ENCODE peak calls at places on chromosomes 13 and 19, in five cellular contexts. One of them, this sample, is unnamed.
A peak's percentile ranks its signal among the peaks of the same experiment; 100 is the strongest.

GRCh38 chr13:42279080-42279479 is 7.1 kb downstream of the AKAP11 start:
- DNase-seq in A549: no peak
- DNase-seq in K562: no peak
- DNase-seq in GM12878: no peak
- DNase-seq in HepG2: no peak
- DNase-seq in this sample: peak; percentile 47

GRCh38 chr19:17260842-17261325 is 3.7 kb downstream of the USHBP1 start:
- DNase-seq in A549: peak; percentile 87
- DNase-seq in K562: peak; percentile 94
- DNase-seq in GM12878: no peak
- DNase-seq in HepG2: peak; percentile 82
- DNase-seq in this sample: peak; percentile 91

GRCh38 chr13:52776726-52777125 is 37.1 kb upstream of the CNMD start:
- DNase-seq in A549: no peak
- DNase-seq in K562: no peak
- DNase-seq in GM12878: no peak
- DNase-seq in HepG2: no peak
- DNase-seq in this sample: no peak

GRCh38 chr13:99258210-99258860 is at the start of gene GPR18:
- DNase-seq in A549: no peak
- DNase-seq in K562: no peak
- DNase-seq in GM12878: peak; percentile 67
- DNase-seq in HepG2: no peak
- DNase-seq in this sample: no peak

GRCh38 chr19:13152356-13152853 is 2.2 kb downstream of the IER2 start:
- DNase-seq in A549: no peak
- DNase-seq in K562: no peak
- DNase-seq in GM12878: no peak
- DNase-seq in HepG2: no peak
- DNase-seq in this sample: no peak

GRCh38 chr13:80348308-80348707 is 7.4 kb upstream of the SPRY2 start:
- DNase-seq in A549: no peak
- DNase-seq in K562: no peak
- DNase-seq in GM12878: no peak
- DNase-seq in HepG2: no peak
- DNase-seq in this sample: no peak

GRCh38 chr13:42337808-42338600 is 66.1 kb downstream of the AKAP11 start:
- DNase-seq in A549: no peak
- DNase-seq in K562: no peak
- DNase-seq in GM12878: no peak
- DNase-seq in HepG2: no peak
- DNase-seq in this sample: no peak

GRCh38 chr13:39493966-39494365 is 109.0 kb downstream of the LHFPL6 start:
- DNase-seq in A549: no peak
- DNase-seq in K562: no peak
- DNase-seq in GM12878: no peak
- DNase-seq in HepG2: no peak
- DNase-seq in this sample: no peak

GRCh38 chr19:3606690-3607289 is at the start of gene TBXA2R:
- DNase-seq in A549: peak; percentile 51
- DNase-seq in K562: peak; percentile 92
- DNase-seq in GM12878: no peak
- DNase-seq in HepG2: no peak
- DNase-seq in this sample: no peak

GRCh38 chr13:38386421-38386820 is 36.8 kb downstream of the UFM1 start:
- DNase-seq in A549: no peak
- DNase-seq in K562: no peak
- DNase-seq in GM12878: no peak
- DNase-seq in HepG2: no peak
- DNase-seq in this sample: no peak

GRCh38 chr13:32309812-32310706 is 5.1 kb downstream of the ZAR1L start:
- DNase-seq in A549: peak; percentile 49
- DNase-seq in K562: peak; percentile 53
- DNase-seq in GM12878: no peak
- DNase-seq in HepG2: peak; percentile 65
- DNase-seq in this sample: peak; percentile 83

GRCh38 chr13:106814389-106814903 is 246.5 kb upstream of the ARGLU1 start:
- DNase-seq in A549: no peak
- DNase-seq in K562: no peak
- DNase-seq in GM12878: no peak
- DNase-seq in HepG2: no peak
- DNase-seq in this sample: no peak

GRCh38 chr13:110116072-110116487 is 190.9 kb downstream of the COL4A1 start:
- DNase-seq in A549: peak; percentile 79
- DNase-seq in K562: peak; percentile 67
- DNase-seq in GM12878: no peak
- DNase-seq in HepG2: peak; percentile 4
- DNase-seq in this sample: peak; percentile 62

GRCh38 chr19:17496337-17496997 is 15.0 kb upstream of the PGLS start:
- DNase-seq in A549: peak; percentile 84
- DNase-seq in K562: peak; percentile 90
- DNase-seq in GM12878: peak; percentile 63
- DNase-seq in HepG2: peak; percentile 81
- DNase-seq in this sample: peak; percentile 87

GRCh38 chr19:3336680-3337523 is 29.5 kb upstream of the NFIC start:
- DNase-seq in A549: peak; percentile 79
- DNase-seq in K562: no peak
- DNase-seq in GM12878: no peak
- DNase-seq in HepG2: peak; percentile 24
- DNase-seq in this sample: no peak

GRCh38 chr19:41735071-41735623 is 20.2 kb upstream of the CEACAM6 start:
- DNase-seq in A549: no peak
- DNase-seq in K562: no peak
- DNase-seq in GM12878: no peak
- DNase-seq in HepG2: no peak
- DNase-seq in this sample: no peak

GRCh38 chr13:56713656-56714055 is 427.1 kb upstream of the PRR20A start:
- DNase-seq in A549: no peak
- DNase-seq in K562: no peak
- DNase-seq in GM12878: no peak
- DNase-seq in HepG2: no peak
- DNase-seq in this sample: no peak

GRCh38 chr19:42269518-42270345 is 680 bp downstream of the CIC start:
- DNase-seq in A549: no peak
- DNase-seq in K562: peak; percentile 39
- DNase-seq in GM12878: no peak
- DNase-seq in HepG2: no peak
- DNase-seq in this sample: no peak

GRCh38 chr19:8721334-8721733 is at the start of gene OR2Z1:
- DNase-seq in A549: no peak
- DNase-seq in K562: no peak
- DNase-seq in GM12878: no peak
- DNase-seq in HepG2: no peak
- DNase-seq in this sample: no peak

GRCh38 chr13:98504029-98504351 is 72.9 kb downstream of the STK24 start:
- DNase-seq in A549: no peak
- DNase-seq in K562: no peak
- DNase-seq in GM12878: no peak
- DNase-seq in HepG2: no peak
- DNase-seq in this sample: no peak

GRCh38 chr13:108437496-108437895 is 168.0 kb downstream of the TNFSF13B start:
- DNase-seq in A549: peak; percentile 11
- DNase-seq in K562: no peak
- DNase-seq in GM12878: no peak
- DNase-seq in HepG2: no peak
- DNase-seq in this sample: no peak

GRCh38 chr13:27657724-27658123 is 36.0 kb downstream of the POLR1D start:
- DNase-seq in A549: no peak
- DNase-seq in K562: no peak
- DNase-seq in GM12878: no peak
- DNase-seq in HepG2: no peak
- DNase-seq in this sample: no peak

GRCh38 chr13:52405369-52405766 is 604 bp downstream of the THSD1 start:
- DNase-seq in A549: peak; percentile 1
- DNase-seq in K562: no peak
- DNase-seq in GM12878: no peak
- DNase-seq in HepG2: no peak
- DNase-seq in this sample: no peak

GRCh38 chr13:37621811-37622361 is 23.3 kb upstream of the POSTN start:
- DNase-seq in A549: no peak
- DNase-seq in K562: no peak
- DNase-seq in GM12878: no peak
- DNase-seq in HepG2: no peak
- DNase-seq in this sample: no peak

GRCh38 chr13:95502216-95502615 is 50.3 kb upstream of the CLDN10 start:
- DNase-seq in A549: no peak
- DNase-seq in K562: no peak
- DNase-seq in GM12878: no peak
- DNase-seq in HepG2: no peak
- DNase-seq in this sample: no peak

GRCh38 chr19:49355890-49356289 is 6.3 kb downstream of the TEAD2 start:
- DNase-seq in A549: no peak
- DNase-seq in K562: no peak
- DNase-seq in GM12878: no peak
- DNase-seq in HepG2: no peak
- DNase-seq in this sample: peak; percentile 54

GRCh38 chr13:30991922-30992321 is 59.5 kb downstream of the TEX26 start:
- DNase-seq in A549: no peak
- DNase-seq in K562: no peak
- DNase-seq in GM12878: no peak
- DNase-seq in HepG2: no peak
- DNase-seq in this sample: no peak

GRCh38 chr19:2982983-2983350 is 5.6 kb downstream of the TLE6 start:
- DNase-seq in A549: no peak
- DNase-seq in K562: no peak
- DNase-seq in GM12878: no peak
- DNase-seq in HepG2: no peak
- DNase-seq in this sample: no peak

GRCh38 chr19:54096642-54097106 is 3.9 kb downstream of the OSCAR start:
- DNase-seq in A549: peak; percentile 79
- DNase-seq in K562: peak; percentile 56
- DNase-seq in GM12878: no peak
- DNase-seq in HepG2: no peak
- DNase-seq in this sample: no peak

GRCh38 chr13:106052200-106052767 is 483.2 kb downstream of the EFNB2 start:
- DNase-seq in A549: no peak
- DNase-seq in K562: no peak
- DNase-seq in GM12878: no peak
- DNase-seq in HepG2: no peak
- DNase-seq in this sample: no peak

GRCh38 chr13:39876258-39876657 is 220.8 kb downstream of the COG6 start:
- DNase-seq in A549: peak; percentile 29
- DNase-seq in K562: no peak
- DNase-seq in GM12878: no peak
- DNase-seq in HepG2: no peak
- DNase-seq in this sample: peak; percentile 11

GRCh38 chr19:2166741-2167738 is 3.3 kb downstream of the DOT1L start:
- DNase-seq in A549: peak; percentile 59
- DNase-seq in K562: no peak
- DNase-seq in GM12878: no peak
- DNase-seq in HepG2: peak; percentile 79
- DNase-seq in this sample: no peak

GRCh38 chr13:89393758-89394157 is 1722.6 kb downstream of the SLITRK5 start:
- DNase-seq in A549: no peak
- DNase-seq in K562: no peak
- DNase-seq in GM12878: no peak
- DNase-seq in HepG2: no peak
- DNase-seq in this sample: no peak

GRCh38 chr13:73465629-73465974 is 406.8 kb downstream of the KLF5 start:
- DNase-seq in A549: peak; percentile 60
- DNase-seq in K562: peak; percentile 55
- DNase-seq in GM12878: no peak
- DNase-seq in HepG2: no peak
- DNase-seq in this sample: no peak

GRCh38 chr13:44108345-44108858 is 228.7 kb downstream of the LACC1 start:
- DNase-seq in A549: peak; percentile 74
- DNase-seq in K562: no peak
- DNase-seq in GM12878: no peak
- DNase-seq in HepG2: peak; percentile 57
- DNase-seq in this sample: no peak

DNA sequence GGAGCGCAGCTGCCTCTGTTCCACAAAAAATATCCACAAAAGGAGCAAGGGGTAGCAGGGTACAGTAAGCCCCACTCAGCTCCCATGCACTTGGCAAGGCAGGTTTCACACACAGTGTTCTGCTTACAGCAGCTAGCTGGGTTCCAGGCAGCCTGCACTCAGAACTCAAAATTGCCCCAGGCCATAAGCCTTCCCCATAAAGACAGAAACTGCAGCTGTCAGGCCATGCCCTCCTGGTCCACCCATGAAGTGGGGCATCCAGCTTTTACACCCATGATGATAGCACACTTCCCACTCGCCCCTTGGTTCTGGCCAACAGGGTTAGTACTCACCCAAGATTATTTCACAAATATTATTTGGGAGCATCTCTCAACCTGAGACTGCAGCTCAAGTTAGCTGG is 130.1 kb downstream of the CYSLTR2 start:
- DNase-seq in A549: no peak
- DNase-seq in K562: no peak
- DNase-seq in GM12878: no peak
- DNase-seq in HepG2: no peak
- DNase-seq in this sample: no peak
- TF ChIP-seq MYC in A549: no peak
- TF ChIP-seq MYC in K562: no peak
- TF ChIP-seq MYC in GM12878: no peak
- TF ChIP-seq MYC in HepG2: no peak
- TF ChIP-seq MYC in this sample: no peak

GRCh38 chr13:24911135-24911524 is 147.2 kb downstream of the RNF17 start:
- DNase-seq in A549: peak; percentile 64
- DNase-seq in K562: peak; percentile 52
- DNase-seq in GM12878: no peak
- DNase-seq in HepG2: no peak
- DNase-seq in this sample: peak; percentile 83
- TF ChIP-seq MYC in A549: no peak
- TF ChIP-seq MYC in K562: no peak
- TF ChIP-seq MYC in GM12878: no peak
- TF ChIP-seq MYC in HepG2: no peak
- TF ChIP-seq MYC in this sample: peak; percentile 51

GRCh38 chr13:67481445-67481844 is 251.3 kb upstream of the PCDH9 start:
- DNase-seq in A549: no peak
- DNase-seq in K562: no peak
- DNase-seq in GM12878: no peak
- DNase-seq in HepG2: no peak
- DNase-seq in this sample: no peak
- TF ChIP-seq MYC in A549: no peak
- TF ChIP-seq MYC in K562: no peak
- TF ChIP-seq MYC in GM12878: no peak
- TF ChIP-seq MYC in HepG2: no peak
- TF ChIP-seq MYC in this sample: no peak

DNA sequence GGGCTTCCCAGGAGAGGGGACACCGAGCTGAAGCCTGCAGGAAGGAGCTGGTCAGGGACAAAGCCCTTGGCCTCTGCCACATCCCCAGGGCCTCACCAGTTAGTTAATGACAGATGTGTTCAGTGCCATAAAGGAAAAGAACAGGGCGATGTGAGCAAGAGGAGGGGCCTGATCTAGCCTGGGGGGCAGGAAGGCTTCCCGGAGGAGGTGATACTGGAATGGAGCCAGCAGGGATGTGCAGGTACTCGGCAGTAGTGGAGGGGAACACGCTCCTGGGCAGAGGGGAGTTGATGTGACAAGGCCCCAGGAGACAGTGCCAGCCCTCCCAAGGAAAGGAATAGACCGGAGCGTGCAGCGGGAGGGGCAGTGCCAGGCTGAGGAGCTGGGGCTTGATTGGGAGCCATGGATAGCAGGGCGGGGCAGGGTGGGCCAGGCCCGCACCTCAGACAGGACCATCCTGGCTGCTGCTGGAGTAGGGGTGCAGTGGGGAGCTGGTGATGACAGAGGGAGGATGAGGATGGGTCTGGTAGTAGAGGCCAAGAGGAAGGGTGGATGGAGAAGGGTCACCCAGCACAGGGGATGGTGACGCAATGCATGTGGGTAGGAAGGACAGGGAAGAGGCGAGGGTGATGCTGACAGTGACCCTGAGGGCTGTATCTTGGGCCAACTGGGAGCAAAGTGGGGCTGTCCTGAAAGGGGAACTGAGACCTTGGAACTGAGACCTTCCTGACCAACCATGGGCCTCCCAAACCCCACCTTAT is 4.1 kb downstream of the C19orf33 start:
- DNase-seq in A549: no peak
- DNase-seq in K562: no peak
- DNase-seq in GM12878: no peak
- DNase-seq in HepG2: no peak
- DNase-seq in this sample: no peak
- TF ChIP-seq MYC in A549: no peak
- TF ChIP-seq MYC in K562: no peak
- TF ChIP-seq MYC in GM12878: no peak
- TF ChIP-seq MYC in HepG2: no peak
- TF ChIP-seq MYC in this sample: no peak